ENCODE peak calls at places on chromosomes 5 and 9, in five cellular contexts. F is astrocyte, K is heart left ventricle, G is GM23338, B is HL-60. T is an unnamed sample.

GRCh38 chr5:146378981-146379380 is 40.3 kb downstream of the POU4F3 start:
- DNase-seq in F (no peak), K (no peak), G (peak), B (no peak), T (no peak)

GRCh38 chr9:127035948-127036347 is 86.5 kb downstream of the ANGPTL2 start:
- DNase-seq in F (peak), K (peak), G (no peak), B (no peak), T (no peak)

GRCh38 chr9:27602107-27602836 is 29.0 kb upstream of the C9orf72 start:
- DNase-seq in F (no peak), K (no peak), G (no peak), B (no peak), T (no peak)

GRCh38 chr9:6944093-6944551 is 186.3 kb downstream of the KDM4C start:
- DNase-seq in F (peak), K (no peak), G (no peak), B (no peak), T (no peak)

GRCh38 chr5:150627731-150628545 is 12.5 kb upstream of the SYNPO start:
- DNase-seq in F (peak), K (no peak), G (no peak), B (peak), T (no peak)

GRCh38 chr5:112174959-112175594 is 244.0 kb downstream of the EPB41L4A start:
- DNase-seq in F (no peak), K (no peak), G (peak), B (no peak), T (no peak)

GRCh38 chr5:69368458-69369368 is 607 bp downstream of the AK6 start:
- DNase-seq in F (peak), K (no peak), G (peak), B (no peak), T (no peak)

GRCh38 chr5:139481122-139481533 is 1.4 kb downstream of the STING1 start:
- DNase-seq in F (no peak), K (peak), G (no peak), B (no peak), T (no peak)

GRCh38 chr5:35248843-35249780 is 18.8 kb upstream of the PRLR start:
- DNase-seq in F (no peak), K (no peak), G (no peak), B (no peak), T (no peak)

GRCh38 chr5:60978968-60979367 is 34.0 kb downstream of the NDUFAF2 start:
- DNase-seq in F (no peak), K (no peak), G (no peak), B (no peak), T (no peak)

GRCh38 chr9:34550681-34551270 is 28.0 kb upstream of the ENHO start:
- DNase-seq in F (no peak), K (no peak), G (no peak), B (no peak), T (no peak)

GRCh38 chr9:114869845-114870244 is 60.5 kb downstream of the TNFSF8 start:
- DNase-seq in F (no peak), K (no peak), G (peak), B (no peak), T (no peak)

GRCh38 chr9:127500399-127500798 is 49.1 kb downstream of the LRSAM1 start:
- DNase-seq in F (no peak), K (no peak), G (no peak), B (no peak), T (no peak)

GRCh38 chr5:39164529-39165402 is 54.6 kb downstream of the FYB1 start:
- DNase-seq in F (no peak), K (no peak), G (no peak), B (no peak), T (no peak)

GRCh38 chr9:16337322-16338029 is 533.0 kb downstream of the BNC2 start:
- DNase-seq in F (peak), K (no peak), G (no peak), B (no peak), T (no peak)

GRCh38 chr9:37618817-37619216 is 26.4 kb upstream of the TOMM5 start:
- DNase-seq in F (peak), K (no peak), G (no peak), B (no peak), T (no peak)

GRCh38 chr9:91039125-91039834 is 237.7 kb downstream of the SYK start:
- DNase-seq in F (no peak), K (no peak), G (no peak), B (no peak), T (no peak)

GRCh38 chr9:136920832-136921231 is 23.7 kb downstream of the FBXW5 start:
- DNase-seq in F (no peak), K (no peak), G (no peak), B (no peak), T (no peak)

GRCh38 chr5:55407059-55407684 is 99.4 kb downstream of the MTREX start:
- DNase-seq in F (peak), K (no peak), G (peak), B (no peak), T (no peak)

GRCh38 chr5:72147601-72148000 is 40.3 kb downstream of the MAP1B start:
- DNase-seq in F (no peak), K (no peak), G (no peak), B (no peak), T (no peak)

GRCh38 chr5:61744690-61745619 is 412.9 kb downstream of the ZSWIM6 start:
- DNase-seq in F (no peak), K (no peak), G (no peak), B (no peak), T (no peak)

GRCh38 chr9:35540315-35540714 is 50.4 kb downstream of the RUSC2 start:
- DNase-seq in F (no peak), K (no peak), G (no peak), B (no peak), T (no peak)

GRCh38 chr9:120396926-120397325 is 183.0 kb downstream of the CDK5RAP2 start:
- DNase-seq in F (no peak), K (no peak), G (no peak), B (no peak), T (no peak)

GRCh38 chr5:2989517-2989916 is 238.0 kb upstream of the IRX2 start:
- DNase-seq in F (no peak), K (no peak), G (peak), B (no peak), T (no peak)

GRCh38 chr9:31142456-31142855 is 1242.0 kb upstream of the ACO1 start:
- DNase-seq in F (no peak), K (no peak), G (no peak), B (no peak), T (no peak)

GRCh38 chr5:89560724-89561123 is 677.7 kb upstream of the MEF2C start:
- DNase-seq in F (peak), K (no peak), G (no peak), B (no peak), T (no peak)

GRCh38 chr5:160312139-160312959 is at the start of gene CCNJL:
- DNase-seq in F (peak), K (peak), G (peak), B (no peak), T (no peak)

GRCh38 chr5:134435525-134435924 is 23.8 kb upstream of the CDKN2AIPNL start:
- DNase-seq in F (peak), K (no peak), G (no peak), B (no peak), T (no peak)

GRCh38 chr5:173793677-173794570 is 94.2 kb upstream of the CPEB4 start:
- DNase-seq in F (no peak), K (no peak), G (no peak), B (no peak), T (no peak)
- H3K27ac ChIP-seq in F (no peak), K (no peak), G (no peak), B (no peak), T (no peak)

GRCh38 chr9:113444736-113445135 is 18.8 kb upstream of the RGS3 start:
- DNase-seq in F (no peak), K (no peak), G (no peak), B (no peak), T (no peak)

GRCh38 chr9:113452206-113452605 is 11.3 kb upstream of the RGS3 start:
- DNase-seq in F (no peak), K (no peak), G (no peak), B (no peak), T (no peak)

GRCh38 chr9:113446323-113446740 is 17.2 kb upstream of the RGS3 start:
- DNase-seq in F (peak), K (no peak), G (peak), B (no peak), T (no peak)
- TF ChIP-seq CTCF in F (peak), K (peak), G (peak), B (peak), T (peak)

DNA sequence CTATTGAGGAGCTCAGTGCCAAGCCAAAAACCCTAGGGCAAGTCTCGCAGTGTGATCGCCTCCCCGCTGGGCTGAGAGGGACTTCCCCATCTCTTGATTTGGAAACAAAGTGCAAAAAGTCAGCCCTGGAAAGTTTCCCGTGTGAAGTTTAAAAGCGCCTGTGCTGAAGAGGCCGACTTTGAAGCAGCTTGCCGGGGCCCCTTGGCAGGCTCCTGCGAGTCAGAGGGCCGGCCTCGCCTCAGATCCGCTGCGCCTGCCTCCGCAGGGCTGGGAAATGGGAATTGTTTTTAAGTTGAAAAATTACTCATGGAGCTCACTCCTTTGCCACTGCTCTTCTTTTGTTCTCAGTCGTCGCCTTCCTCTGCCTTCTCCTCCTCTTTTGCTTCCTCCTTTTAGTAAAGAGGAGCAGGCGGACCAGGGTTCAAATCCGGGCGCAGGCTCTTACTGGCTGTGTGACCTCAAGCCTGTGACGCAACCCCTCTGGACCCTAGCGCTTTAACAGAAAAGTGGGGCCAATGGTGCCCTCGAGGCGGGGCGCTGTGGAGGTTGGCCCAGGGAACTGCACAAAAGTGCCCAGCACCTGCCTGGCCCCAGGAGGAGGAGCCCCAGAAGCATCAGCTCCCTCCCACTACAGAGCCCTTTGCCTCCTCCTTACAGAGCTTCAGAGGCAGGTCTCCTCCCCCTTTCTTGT is 14.7 kb upstream of the LHX2 start:
- DNase-seq in F (no peak), K (no peak), G (peak), B (no peak), T (no peak)
- H3K4me3 ChIP-seq in F (no peak), K (no peak), G (no peak), B (no peak), T (peak)

GRCh38 chr5:158390556-158390955 is 531.6 kb upstream of the CLINT1 start:
- DNase-seq in F (peak), K (no peak), G (no peak), B (no peak), T (no peak)
- H3K27ac ChIP-seq in F (peak), K (no peak), G (no peak), B (no peak), T (no peak)

T was measured in thoracic aorta.